ENCODE peak calls at places on chromosomes 4 and X, in five cellular contexts. D is transverse colon, P is suprapubic skin, Y is K562, B is A549. O is an unnamed sample.

GRCh38 chr4:184649971-184650855 is 675 bp downstream of the PRIMPOL start:
- DNase-seq in P (no peak), D (peak), B (no peak), Y (no peak), O (peak)

GRCh38 chrX:22300130-22300529 is 27.4 kb downstream of the CBLL2 start:
- DNase-seq in D (no peak), Y (no peak), B (no peak), P (no peak), O (peak)

GRCh38 chr4:161564230-161564834 is 599.5 kb downstream of the FSTL5 start:
- DNase-seq in D (no peak), B (no peak), Y (no peak), P (no peak), O (no peak)

GRCh38 chr4:174284181-174284886 is 623 bp downstream of the CEP44 start:
- DNase-seq in Y (no peak), P (no peak), B (peak), D (peak), O (no peak)

GRCh38 chr4:17468638-17469221 is 43.2 kb downstream of the QDPR start:
- DNase-seq in Y (peak), D (no peak), B (no peak), P (no peak), O (no peak)

GRCh38 chr4:96037705-96038104 is 197.8 kb downstream of the PDHA2 start:
- DNase-seq in Y (no peak), B (no peak), P (no peak), D (no peak), O (no peak)

GRCh38 chrX:38636949-38637819 is 75.8 kb downstream of the TSPAN7 start:
- DNase-seq in B (no peak), P (no peak), Y (no peak), D (no peak), O (no peak)

GRCh38 chr4:67460574-67460973 is 84.7 kb downstream of the CENPC start:
- DNase-seq in B (no peak), Y (no peak), D (no peak), P (no peak), O (no peak)

GRCh38 chr4:118034061-118034785 is at the start of gene NDST3:
- DNase-seq in B (peak), D (peak), Y (no peak), P (no peak), O (no peak)

GRCh38 chrX:65647801-65648200 is 19.7 kb upstream of the MSN start:
- DNase-seq in D (no peak), Y (no peak), P (no peak), B (no peak), O (no peak)

GRCh38 chr4:154506253-154506652 is 14.7 kb upstream of the DCHS2 start:
- DNase-seq in P (no peak), Y (peak), B (no peak), D (no peak), O (no peak)

GRCh38 chr4:28675582-28675981 is 1814.9 kb downstream of the STIM2 start:
- DNase-seq in D (no peak), Y (no peak), P (no peak), B (no peak), O (no peak)

GRCh38 chrX:77785400-77785745 is 643 bp downstream of the ATRX start:
- DNase-seq in P (no peak), D (peak), B (peak), Y (peak), O (no peak)

GRCh38 chrX:2342878-2343277 is 157.9 kb downstream of the DHRSX start:
- DNase-seq in B (no peak), P (no peak), D (no peak), Y (no peak), O (no peak)

GRCh38 chr4:1014395-1015167 is 3.2 kb downstream of the FGFRL1 start:
- DNase-seq in B (no peak), D (no peak), P (no peak), Y (peak), O (no peak)

GRCh38 chr4:141246243-141246642 is 25.5 kb downstream of the ZNF330 start:
- DNase-seq in Y (no peak), B (no peak), P (no peak), D (no peak), O (no peak)

GRCh38 chr4:3442959-3443749 is 1.4 kb downstream of the HGFAC start:
- DNase-seq in Y (peak), D (peak), P (no peak), B (peak), O (no peak)

GRCh38 chrX:152072236-152072635 is 66.1 kb downstream of the MAGEA10 start:
- DNase-seq in P (no peak), B (peak), Y (no peak), D (no peak), O (no peak)

GRCh38 chr4:174503079-174503724 is 19.1 kb downstream of the HPGD start:
- DNase-seq in P (no peak), B (no peak), Y (no peak), D (peak), O (no peak)

GRCh38 chrX:69991685-69992084 is 58.1 kb downstream of the AWAT2 start:
- DNase-seq in P (no peak), B (no peak), Y (no peak), D (no peak), O (no peak)

GRCh38 chrX:40156472-40157227 is 58.9 kb upstream of the BCOR start:
- DNase-seq in D (no peak), P (no peak), B (no peak), Y (no peak), O (no peak)

GRCh38 chr4:2787230-2788100 is 5.4 kb upstream of the SH3BP2 start:
- DNase-seq in P (peak), D (peak), B (no peak), Y (no peak), O (peak)

GRCh38 chr4:3529363-3529762 is 2.9 kb downstream of the LRPAP1 start:
- DNase-seq in Y (no peak), B (no peak), D (no peak), P (no peak), O (peak)

GRCh38 chr4:137267024-137267423 is 265.3 kb downstream of the PCDH18 start:
- DNase-seq in B (no peak), D (no peak), Y (no peak), P (no peak), O (no peak)

GRCh38 chrX:30282527-30282926 is 26.7 kb downstream of the NR0B1 start:
- DNase-seq in P (no peak), Y (no peak), D (no peak), B (no peak), O (no peak)

GRCh38 chrX:108736509-108737479 is at the start of gene IRS4:
- DNase-seq in B (no peak), Y (no peak), P (no peak), D (no peak), O (no peak)

GRCh38 chr4:154189346-154189745 is 302.3 kb downstream of the DCHS2 start:
- DNase-seq in B (no peak), Y (no peak), D (no peak), P (no peak), O (no peak)

GRCh38 chr4:174600391-174600790 is 78.1 kb upstream of the HPGD start:
- DNase-seq in P (no peak), B (no peak), D (no peak), Y (no peak), O (no peak)

GRCh38 chr4:80431203-80431602 is 95.7 kb downstream of the CFAP299 start:
- DNase-seq in P (no peak), B (no peak), D (no peak), Y (no peak), O (no peak)

GRCh38 chrX:107678957-107679740 is 50.8 kb downstream of the PRPS1 start:
- DNase-seq in D (peak), B (no peak), P (peak), Y (peak), O (peak)

GRCh38 chr4:109979932-109980717 is 67.4 kb downstream of the EGF start:
- DNase-seq in Y (no peak), D (no peak), P (no peak), B (no peak), O (no peak)

GRCh38 chrX:71175531-71175930 is 30.9 kb downstream of the NLGN3 start:
- DNase-seq in D (no peak), B (no peak), Y (no peak), P (no peak), O (no peak)

GRCh38 chr4:762211-763190 is 56.9 kb downstream of the PCGF3 start:
- DNase-seq in Y (no peak), B (no peak), P (no peak), D (no peak), O (no peak)

GRCh38 chr4:107255114-107255513 is 219.0 kb upstream of the DKK2 start:
- DNase-seq in P (no peak), Y (no peak), D (no peak), B (no peak), O (no peak)

GRCh38 chr4:119040711-119041185 is 94.9 kb upstream of the MYOZ2 start:
- DNase-seq in D (no peak), Y (no peak), B (no peak), P (no peak), O (no peak)
- TF ChIP-seq POLR2A in D (no peak), Y (no peak), B (no peak), P (no peak), O (no peak)

GRCh38 chr4:168664242-168664897 is 167.5 kb downstream of the PALLD start:
- DNase-seq in Y (no peak), B (no peak), P (no peak), D (no peak), O (no peak)

GRCh38 chr4:168659971-168660465 is 163.2 kb downstream of the PALLD start:
- DNase-seq in B (no peak), D (no peak), P (no peak), Y (no peak), O (no peak)

GRCh38 chr4:168667397-168667796 is 170.5 kb downstream of the PALLD start:
- DNase-seq in D (no peak), B (no peak), P (no peak), Y (no peak), O (no peak)

GRCh38 chr4:168666531-168666930 is 169.7 kb downstream of the PALLD start:
- DNase-seq in B (no peak), P (no peak), D (no peak), Y (no peak), O (no peak)

GRCh38 chr4:168662297-168662985 is 165.6 kb downstream of the PALLD start:
- DNase-seq in P (no peak), B (no peak), Y (no peak), D (no peak), O (no peak)
- TF ChIP-seq EP300 in P (no peak), B (no peak), Y (no peak), D (no peak), O (no peak)

DNA sequence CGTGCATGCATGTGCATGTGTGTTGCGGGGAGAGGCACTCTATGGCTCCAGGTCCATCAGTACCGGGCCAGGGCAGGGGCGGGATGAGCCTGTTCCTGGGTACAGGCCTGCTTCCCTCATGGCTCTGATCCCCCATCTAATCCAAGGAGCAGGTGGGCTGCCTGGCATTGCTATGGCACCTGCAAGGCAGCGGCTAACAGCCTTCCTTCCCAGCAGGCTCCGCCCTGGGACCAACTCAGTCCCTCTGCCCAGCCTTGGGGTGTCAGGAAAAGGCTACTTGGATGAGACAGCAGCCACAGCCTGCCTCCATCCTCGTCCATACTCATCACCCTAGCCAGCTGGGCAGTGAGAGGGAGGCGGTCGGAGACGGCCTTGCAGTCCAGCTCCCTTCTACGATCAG is 46.5 kb downstream of the PPP2R2C start:
- DNase-seq in D (no peak), P (no peak), B (no peak), Y (no peak), O (no peak)
- H3K27ac ChIP-seq in D (no peak), P (no peak), B (no peak), Y (no peak), O (no peak)

GRCh38 chr4:112591593-112591992 is 45.1 kb downstream of the ZGRF1 start:
- DNase-seq in Y (no peak), B (no peak), D (no peak), P (no peak), O (no peak)

GRCh38 chr4:112593438-112594133 is 43.1 kb downstream of the ZGRF1 start:
- DNase-seq in B (no peak), Y (no peak), P (no peak), D (no peak), O (no peak)

GRCh38 chr4:112592717-112593116 is 44.0 kb downstream of the ZGRF1 start:
- DNase-seq in B (no peak), D (no peak), Y (no peak), P (no peak), O (no peak)

GRCh38 chr4:112585977-112586736 is 50.6 kb downstream of the ZGRF1 start:
- DNase-seq in B (no peak), D (no peak), P (no peak), Y (no peak), O (no peak)

GRCh38 chr4:112589207-112589606 is 47.5 kb downstream of the ZGRF1 start:
- DNase-seq in B (no peak), D (no peak), Y (peak), P (no peak), O (no peak)
- TF ChIP-seq POLR2A in B (no peak), D (no peak), Y (no peak), P (no peak), O (no peak)